ENCODE peak calls at places on chromosomes 5 and 9, in ten cellular contexts. P is heart right ventricle; X is foreskin fibroblast; H is A673; C is tibial artery; N is CD8-positive, alpha-beta memory T cell; K is lower leg skin; I is HCT116; M is lung; B is choroid plexus epithelial cell. Q is an unnamed sample.

GRCh38 chr5:17355585-17356346 is 138.3 kb downstream of the BASP1 start:
- DNase-seq in I (no peak), N (no peak), B (peak), H (no peak), P (no peak), M (no peak), X (peak), K (no peak), C (no peak), Q (no peak)

GRCh38 chr9:76618762-76619161 is 145.5 kb upstream of the PCA3 start:
- DNase-seq in B (peak), M (no peak), N (no peak), I (no peak), P (no peak), X (peak), H (no peak), K (no peak), C (no peak), Q (no peak)

GRCh38 chr5:68379275-68380026 is 163.9 kb downstream of the PIK3R1 start:
- DNase-seq in H (no peak), N (no peak), I (no peak), C (peak), X (no peak), K (no peak), M (no peak), B (no peak), P (no peak), Q (no peak)

GRCh38 chr9:86667307-86667706 is 280.0 kb downstream of the GAS1 start:
- DNase-seq in B (peak), K (no peak), P (no peak), C (no peak), H (peak), X (peak), M (no peak), N (no peak), I (no peak), Q (no peak)

GRCh38 chr9:127112056-127112455 is 10.4 kb downstream of the ANGPTL2 start:
- DNase-seq in M (no peak), H (no peak), B (no peak), X (no peak), K (peak), P (peak), C (no peak), N (no peak), I (no peak), Q (no peak)

GRCh38 chr9:130118841-130119520 is 53.2 kb upstream of the NCS1 start:
- DNase-seq in X (peak), M (no peak), P (no peak), H (peak), I (no peak), C (no peak), N (no peak), K (no peak), B (peak), Q (no peak)

GRCh38 chr9:33239922-33240321 is at the start of gene SPINK4:
- DNase-seq in C (no peak), H (no peak), M (no peak), B (no peak), I (no peak), P (peak), K (peak), N (no peak), X (no peak), Q (peak)

GRCh38 chr5:41763537-41763936 is 106.7 kb downstream of the OXCT1 start:
- DNase-seq in M (no peak), C (no peak), P (no peak), X (peak), I (no peak), B (peak), H (no peak), N (no peak), K (no peak), Q (no peak)

GRCh38 chr9:87405677-87406544 is 91.8 kb upstream of the DAPK1 start:
- DNase-seq in B (peak), M (peak), H (peak), I (no peak), K (peak), C (no peak), X (no peak), P (no peak), N (no peak), Q (no peak)

GRCh38 chr9:19999491-20000057 is 210.7 kb upstream of the SLC24A2 start:
- DNase-seq in N (no peak), B (peak), C (no peak), M (no peak), H (peak), I (peak), P (no peak), X (peak), K (no peak), Q (no peak)

GRCh38 chr9:76370656-76371055 is 23.6 kb downstream of the RFK start:
- DNase-seq in X (no peak), I (no peak), P (no peak), H (no peak), B (no peak), C (no peak), K (no peak), N (no peak), M (no peak), Q (no peak)

GRCh38 chr9:125513634-125514413 is 193.2 kb downstream of the MAPKAP1 start:
- DNase-seq in X (peak), M (peak), N (no peak), H (no peak), C (no peak), B (peak), I (no peak), K (no peak), P (no peak), Q (peak)

GRCh38 chr5:143445726-143446125 is 42.2 kb upstream of the NR3C1 start:
- DNase-seq in N (no peak), H (peak), I (no peak), K (no peak), C (no peak), P (no peak), M (no peak), B (peak), X (peak), Q (no peak)

GRCh38 chr5:157859227-157859575 is 256 bp upstream of the CLINT1 start:
- DNase-seq in C (no peak), M (no peak), K (no peak), H (no peak), X (no peak), N (no peak), P (no peak), B (no peak), I (no peak), Q (no peak)

GRCh38 chr5:157858527-157859226 is at the start of gene CLINT1:
- DNase-seq in I (peak), H (peak), K (peak), P (peak), X (peak), M (peak), B (peak), N (peak), C (peak), Q (peak)

GRCh38 chr5:157864067-157864466 is 5.1 kb upstream of the CLINT1 start:
- DNase-seq in X (no peak), H (no peak), C (no peak), K (peak), I (no peak), N (peak), M (no peak), P (no peak), B (no peak), Q (no peak)

GRCh38 chr5:157862183-157862851 is 3.4 kb upstream of the CLINT1 start:
- DNase-seq in N (no peak), I (no peak), K (peak), H (no peak), C (no peak), P (no peak), M (no peak), X (no peak), B (no peak), Q (no peak)

DNA sequence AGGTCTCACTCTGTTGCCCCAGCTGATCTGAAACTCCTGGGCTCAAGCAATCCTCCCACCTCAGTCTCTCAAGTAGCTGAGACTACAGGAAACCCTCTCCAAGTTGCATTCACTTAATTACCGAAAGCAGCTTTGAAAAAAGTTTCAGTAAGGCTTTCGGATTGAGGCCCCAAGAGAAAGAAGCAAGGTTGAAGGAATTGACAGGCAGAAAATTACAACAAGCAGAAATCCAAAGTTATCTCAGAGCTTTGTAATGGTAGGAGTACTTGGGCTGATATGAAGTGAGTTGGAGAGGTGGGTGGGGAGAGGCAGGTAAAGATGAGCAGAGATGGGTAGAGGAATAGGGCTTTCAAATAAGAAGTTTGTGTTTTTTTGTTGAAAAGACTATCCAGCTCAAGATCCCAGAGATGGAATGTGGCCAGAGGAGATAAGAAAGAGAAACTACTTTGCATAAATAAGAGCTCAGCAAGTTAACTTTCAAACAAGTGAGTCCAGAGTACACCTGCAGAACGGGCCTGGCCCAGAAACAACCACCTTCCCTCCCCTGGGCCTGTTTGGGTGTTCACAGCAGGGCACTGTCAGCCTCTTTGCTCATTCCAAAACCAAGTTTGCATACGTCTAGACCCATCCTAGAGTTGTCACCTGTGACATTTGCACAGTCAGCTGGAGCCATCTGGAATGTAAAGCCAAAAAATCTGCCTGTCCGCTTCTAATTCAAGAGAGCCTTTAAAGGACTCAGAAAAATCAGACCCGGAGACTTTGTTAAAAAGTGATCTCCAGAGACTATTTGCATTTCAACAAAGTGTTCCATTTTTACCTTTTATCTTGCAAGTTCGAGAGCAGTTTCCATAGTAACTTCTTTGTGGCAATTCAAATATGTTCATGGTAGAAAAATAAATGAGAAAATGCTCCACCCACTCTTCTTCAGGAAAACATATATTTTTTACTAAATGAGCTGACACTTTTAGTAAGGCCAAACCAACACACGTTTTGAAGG is 2.3 kb upstream of the CLINT1 start:
- DNase-seq in N (no peak), B (no peak), M (no peak), X (no peak), C (no peak), P (no peak), H (no peak), K (peak), I (no peak), Q (peak)
- H3K4me3 ChIP-seq in N (no peak), B (no peak), M (no peak), X (no peak), C (no peak), P (no peak), H (no peak), K (no peak), I (no peak), Q (peak)

DNA sequence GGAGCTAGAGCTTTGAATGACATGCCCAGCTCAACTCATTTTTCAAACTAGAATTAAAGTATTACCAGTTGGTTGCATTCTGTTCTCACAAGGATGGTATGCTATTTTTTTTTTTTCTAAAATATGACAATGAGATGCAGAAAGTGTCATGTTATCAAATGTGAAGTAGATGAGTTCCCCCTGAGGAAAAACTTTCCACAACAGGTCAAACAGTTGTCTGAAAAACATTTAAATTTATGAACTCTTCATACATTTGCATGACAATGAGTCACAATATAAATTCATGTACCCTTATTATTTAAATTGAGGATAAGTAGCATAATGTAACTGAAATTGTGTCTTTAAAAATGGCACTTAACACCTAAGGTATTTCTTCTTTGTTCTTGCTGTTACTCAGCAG is 1720.5 kb upstream of the NUDT12 start:
- DNase-seq in C (no peak), I (no peak), B (no peak), P (no peak), N (no peak), M (no peak), K (no peak), X (no peak), H (no peak), Q (no peak)
- H3K4me3 ChIP-seq in C (no peak), I (no peak), B (no peak), P (no peak), N (no peak), M (no peak), K (no peak), X (no peak), H (no peak), Q (no peak)

GRCh38 chr9:70563010-70563409 is 148.6 kb upstream of the KLF9 start:
- DNase-seq in I (no peak), M (no peak), H (no peak), X (no peak), P (no peak), N (no peak), K (no peak), C (no peak), B (no peak), Q (no peak)

GRCh38 chr9:70566066-70566465 is 151.6 kb upstream of the KLF9 start:
- DNase-seq in P (no peak), X (no peak), M (no peak), C (no peak), I (no peak), N (no peak), B (no peak), K (no peak), H (no peak), Q (no peak)

GRCh38 chr9:70561805-70562395 is 147.4 kb upstream of the KLF9 start:
- DNase-seq in C (no peak), I (no peak), N (no peak), H (no peak), P (no peak), B (no peak), X (no peak), K (no peak), M (no peak), Q (no peak)

GRCh38 chr9:70564464-70565190 is 150.2 kb upstream of the KLF9 start:
- DNase-seq in K (no peak), N (no peak), M (no peak), B (no peak), C (no peak), I (no peak), P (no peak), X (no peak), H (no peak), Q (no peak)

DNA sequence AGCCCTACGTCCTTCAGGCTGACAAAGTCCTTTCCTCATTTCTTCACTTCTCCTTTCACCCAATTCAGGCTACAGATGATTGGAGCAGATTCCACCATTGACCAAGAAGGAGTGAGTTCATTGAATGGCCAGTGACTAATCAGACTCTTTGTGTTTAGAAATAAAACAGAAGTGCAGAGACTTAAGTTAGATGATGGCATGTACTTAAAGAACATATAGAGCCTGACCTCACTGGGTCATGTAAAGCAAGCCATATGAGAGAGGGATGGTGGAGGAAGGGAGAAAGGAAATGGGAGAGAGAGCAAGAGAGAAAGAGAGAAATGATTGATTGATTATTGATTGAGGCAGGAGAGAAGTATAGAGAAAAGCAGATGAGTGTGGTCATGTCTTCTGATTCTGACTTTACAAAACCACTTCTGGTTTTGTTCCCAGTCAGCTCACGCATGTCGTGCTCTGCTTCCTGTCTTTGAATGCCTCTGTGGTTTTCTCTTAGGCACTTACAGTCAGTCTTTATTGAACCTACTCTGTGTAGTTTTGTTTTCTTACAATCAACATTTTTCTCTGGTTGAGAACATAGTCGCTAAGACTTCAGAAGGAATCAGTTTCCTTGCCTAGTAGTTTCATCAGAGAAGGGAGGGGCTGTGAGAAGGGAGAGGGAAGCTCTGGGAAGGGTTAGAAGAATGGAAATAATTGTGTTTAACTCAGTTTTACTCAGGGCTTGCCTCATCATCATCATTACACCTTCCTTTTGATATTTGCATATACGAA is 149.2 kb upstream of the KLF9 start:
- DNase-seq in C (no peak), P (no peak), H (no peak), X (peak), M (no peak), I (no peak), K (no peak), B (peak), N (peak), Q (no peak)
- H3K4me3 ChIP-seq in C (no peak), P (no peak), H (no peak), X (no peak), M (no peak), I (no peak), K (no peak), B (no peak), N (peak), Q (no peak)

DNA sequence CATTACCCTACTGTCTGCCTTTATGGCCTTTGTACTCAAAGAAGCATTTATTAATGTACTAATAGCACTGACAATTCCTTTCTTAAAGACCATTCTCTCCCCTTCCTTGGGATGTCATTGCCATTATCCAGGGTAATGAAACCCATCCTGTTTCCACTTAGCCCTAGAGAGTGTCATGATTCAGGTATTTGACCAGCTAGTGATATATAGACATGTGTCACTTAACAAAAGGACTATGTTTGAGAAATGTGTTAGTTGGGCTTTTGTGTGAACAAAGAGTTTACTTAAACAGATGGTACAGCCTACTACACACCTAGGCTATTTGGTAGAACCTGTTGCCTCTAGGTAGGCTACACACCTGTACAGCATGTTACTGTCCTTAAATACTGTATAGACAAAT is 2.0 kb downstream of the ATP6V0E1 start:
- DNase-seq in X (no peak), M (no peak), I (no peak), P (no peak), N (no peak), K (no peak), H (no peak), C (no peak), B (no peak), Q (no peak)
- H3K4me3 ChIP-seq in X (peak), M (no peak), I (no peak), P (peak), N (no peak), K (no peak), H (no peak), C (no peak), B (peak), Q (no peak)

GRCh38 chr5:11504794-11505193 is 399.5 kb downstream of the CTNND2 start:
- DNase-seq in X (no peak), B (peak), P (no peak), C (no peak), H (peak), I (no peak), K (no peak), N (no peak), M (no peak), Q (no peak)
- H3K4me3 ChIP-seq in X (no peak), B (no peak), P (no peak), C (no peak), H (no peak), I (no peak), K (no peak), N (no peak), M (no peak), Q (no peak)

GRCh38 chr5:109917154-109917546 is 227.4 kb downstream of the MAN2A1 start:
- DNase-seq in C (no peak), I (no peak), P (no peak), N (no peak), X (no peak), M (no peak), H (no peak), B (no peak), K (no peak), Q (no peak)
- H3K4me3 ChIP-seq in C (no peak), I (no peak), P (no peak), N (no peak), X (no peak), M (no peak), H (no peak), B (no peak), K (no peak), Q (no peak)

DNA sequence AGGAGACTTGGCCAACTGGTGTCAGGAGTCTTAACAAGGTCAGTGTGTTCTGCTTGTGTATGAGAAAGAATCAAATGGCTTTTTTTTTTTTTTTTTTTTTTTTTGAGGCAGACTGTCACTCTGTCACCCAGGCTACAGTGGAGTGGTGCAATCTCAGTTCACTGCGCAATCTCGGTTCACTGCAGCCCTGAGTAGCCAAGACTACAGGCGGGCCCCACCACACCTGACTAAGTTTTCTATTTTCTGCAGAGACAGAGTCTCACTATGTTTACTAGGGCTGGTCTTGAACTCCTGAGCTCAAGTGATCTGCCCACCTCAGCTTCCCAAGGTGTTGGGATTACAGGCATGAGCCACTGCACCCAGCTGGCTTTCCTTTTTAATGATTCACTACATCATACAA is 3.0 kb upstream of the IL7R start:
- DNase-seq in M (no peak), K (no peak), X (no peak), B (no peak), C (no peak), H (no peak), I (no peak), P (no peak), N (peak), Q (no peak)
- H3K4me3 ChIP-seq in M (no peak), K (no peak), X (no peak), B (no peak), C (no peak), H (no peak), I (no peak), P (no peak), N (peak), Q (no peak)

Q was measured in HepG2.